ENCODE peak calls at places on chromosomes 4 and X, in nine cellular contexts. K, N, B, G, I, L, M, E and S are unnamed samples.

GRCh38 chr4:763922-764321 is 58.3 kb downstream of the PCGF3 start:
- DNase-seq in K (no peak), N (no peak), B (no peak), G (no peak), I (no peak), L (no peak), M (no peak), E (no peak), S (no peak)

GRCh38 chr4:48250980-48251379 is 18.7 kb downstream of the TEC start:
- DNase-seq in K (no peak), N (no peak), B (no peak), G (no peak), I (no peak), L (no peak), M (no peak), E (no peak), S (no peak)

GRCh38 chrX:110509778-110510510 is 151.3 kb downstream of the RTL9 start:
- DNase-seq in K (peak), N (no peak), B (no peak), G (no peak), I (no peak), L (peak), M (no peak), E (no peak), S (peak)

GRCh38 chr4:83876047-83876446 is 340.1 kb downstream of the GPAT3 start:
- DNase-seq in K (peak), N (no peak), B (no peak), G (no peak), I (no peak), L (no peak), M (no peak), E (no peak), S (peak)

GRCh38 chrX:15343075-15343476 is 7.8 kb upstream of the PIGA start:
- DNase-seq in K (peak), N (no peak), B (no peak), G (no peak), I (no peak), L (peak), M (no peak), E (no peak), S (no peak)

GRCh38 chr4:1109332-1109731 is 4.0 kb downstream of the RNF212 start:
- DNase-seq in K (no peak), N (no peak), B (no peak), G (no peak), I (no peak), L (no peak), M (no peak), E (no peak), S (no peak)

GRCh38 chrX:47047989-47048388 is 30.3 kb upstream of the RGN start:
- DNase-seq in K (no peak), N (no peak), B (no peak), G (no peak), I (no peak), L (no peak), M (no peak), E (no peak), S (no peak)

GRCh38 chrX:145825896-145826295 is 8.3 kb downstream of the SLITRK2 start:
- DNase-seq in K (peak), N (no peak), B (no peak), G (no peak), I (no peak), L (no peak), M (no peak), E (peak), S (no peak)

GRCh38 chr4:5718411-5718810 is 7.4 kb downstream of the EVC start:
- DNase-seq in K (no peak), N (no peak), B (no peak), G (no peak), I (no peak), L (no peak), M (no peak), E (no peak), S (no peak)

GRCh38 chr4:38310446-38311043 is 350.3 kb downstream of the PTTG2 start:
- DNase-seq in K (no peak), N (no peak), B (no peak), G (peak), I (peak), L (no peak), M (peak), E (peak), S (peak)

GRCh38 chr4:75057369-75057768 is 124.5 kb downstream of the PARM1 start:
- DNase-seq in K (no peak), N (no peak), B (no peak), G (no peak), I (no peak), L (no peak), M (no peak), E (no peak), S (no peak)

GRCh38 chr4:40662962-40663604 is 33.4 kb upstream of the RBM47 start:
- DNase-seq in K (peak), N (no peak), B (no peak), G (peak), I (peak), L (peak), M (no peak), E (peak), S (peak)

GRCh38 chr4:82524570-82525152 is 37.1 kb downstream of the TMEM150C start:
- DNase-seq in K (no peak), N (no peak), B (no peak), G (no peak), I (no peak), L (no peak), M (no peak), E (no peak), S (no peak)

GRCh38 chr4:53459548-53459947 is 82.1 kb downstream of the FIP1L1 start:
- DNase-seq in K (peak), N (no peak), B (no peak), G (no peak), I (no peak), L (no peak), M (no peak), E (peak), S (peak)

GRCh38 chr4:1385373-1386340 is 20.6 kb downstream of the NKX1-1 start:
- DNase-seq in K (no peak), N (peak), B (no peak), G (no peak), I (no peak), L (no peak), M (no peak), E (no peak), S (no peak)

GRCh38 chr4:151415978-151416377 is 7.0 kb downstream of the FHIP1A start:
- DNase-seq in K (peak), N (no peak), B (no peak), G (no peak), I (no peak), L (peak), M (no peak), E (peak), S (peak)

GRCh38 chr4:139849219-139849618 is 183.6 kb downstream of the MGST2 start:
- DNase-seq in K (no peak), N (no peak), B (no peak), G (no peak), I (no peak), L (no peak), M (no peak), E (no peak), S (no peak)

GRCh38 chr4:1715002-1715761 is 3.1 kb upstream of the SLBP start:
- DNase-seq in K (peak), N (no peak), B (no peak), G (no peak), I (no peak), L (no peak), M (no peak), E (no peak), S (no peak)

GRCh38 chr4:147029296-147029695 is 83.6 kb upstream of the TTC29 start:
- DNase-seq in K (no peak), N (no peak), B (no peak), G (no peak), I (no peak), L (no peak), M (no peak), E (no peak), S (no peak)

GRCh38 chr4:91111556-91111955 is 984.4 kb downstream of the CCSER1 start:
- DNase-seq in K (no peak), N (no peak), B (no peak), G (no peak), I (no peak), L (no peak), M (no peak), E (no peak), S (no peak)

GRCh38 chr4:112895785-112896184 is 153.7 kb upstream of the ANK2 start:
- DNase-seq in K (peak), N (no peak), B (peak), G (no peak), I (no peak), L (no peak), M (no peak), E (peak), S (peak)

GRCh38 chr4:94455081-94455480 is 3.3 kb downstream of the PDLIM5 start:
- DNase-seq in K (peak), N (peak), B (peak), G (no peak), I (no peak), L (peak), M (no peak), E (peak), S (no peak)

GRCh38 chr4:120454788-120455187 is 388.1 kb upstream of the MAD2L1 start:
- DNase-seq in K (no peak), N (no peak), B (no peak), G (no peak), I (no peak), L (no peak), M (no peak), E (no peak), S (no peak)

GRCh38 chr4:107213880-107214279 is 177.8 kb upstream of the DKK2 start:
- DNase-seq in K (peak), N (no peak), B (no peak), G (no peak), I (no peak), L (no peak), M (no peak), E (no peak), S (no peak)

GRCh38 chrX:130179170-130179569 is 7.4 kb downstream of the RAB33A start:
- DNase-seq in K (no peak), N (no peak), B (no peak), G (no peak), I (no peak), L (no peak), M (no peak), E (no peak), S (no peak)

GRCh38 chrX:42704454-42704853 is 73.5 kb downstream of the PPP1R2C start:
- DNase-seq in K (no peak), N (no peak), B (no peak), G (no peak), I (no peak), L (no peak), M (no peak), E (peak), S (peak)

GRCh38 chrX:40012800-40013682 is 84.7 kb downstream of the BCOR start:
- DNase-seq in K (peak), N (peak), B (no peak), G (peak), I (peak), L (no peak), M (no peak), E (peak), S (no peak)

GRCh38 chr4:189202869-189203271 is 737.8 kb upstream of the FRG1 start:
- DNase-seq in K (peak), N (no peak), B (no peak), G (no peak), I (no peak), L (peak), M (no peak), E (peak), S (peak)

GRCh38 chr4:150217192-150217591 is 138.9 kb downstream of the DCLK2 start:
- DNase-seq in K (peak), N (no peak), B (peak), G (no peak), I (no peak), L (peak), M (no peak), E (peak), S (peak)

GRCh38 chrX:49947778-49948177 is 25.4 kb downstream of the CLCN5 start:
- DNase-seq in K (no peak), N (no peak), B (peak), G (no peak), I (no peak), L (no peak), M (no peak), E (no peak), S (no peak)

GRCh38 chr4:147336252-147336651 is 144.6 kb upstream of the EDNRA start:
- DNase-seq in K (peak), N (no peak), B (no peak), G (no peak), I (no peak), L (no peak), M (no peak), E (no peak), S (peak)